ENCODE peak calls at places on chromosomes 13 and 19, in ten cellular contexts. M is stimulated activated CD4-positive, alpha-beta T cell treated with anti-CD3 and anti-CD28 coated beads, Interleukin-2, amount 100 ng/mL, for 48 hours; H is astrocyte; J is C1 segment of cervical spinal cord; S is activated CD4-positive, alpha-beta T cell treated with anti-CD3 and anti-CD28 coated beads, Interleukin-2, amount 50 U/mL, for 1 hour; B is left lung; R is NCI-H524; G is A549; X is type B pancreatic cell; W is erythroblast. D is an unnamed sample.
A peak's percentile ranks its signal among the peaks of the same experiment; 100 is the strongest.

GRCh38 chr13:27868639-27869435 is 51.0 kb upstream of the PDX1 start:
- DNase-seq in J (no peak), M (no peak), W (no peak), S (no peak), G (no peak), X (no peak), R (no peak), H (no peak), B (no peak), D (no peak)

GRCh38 chr19:1882089-1882785 is 3.1 kb downstream of the ABHD17A start:
- DNase-seq in S (peak; percentile 80), X (no peak), H (no peak), J (no peak), R (no peak), W (no peak), G (no peak), M (peak; percentile 56), B (no peak), D (no peak)

GRCh38 chr19:49896863-49897621 is at the start of gene IL4I1:
- DNase-seq in W (no peak), R (no peak), J (no peak), B (no peak), X (no peak), S (peak; percentile 58), M (peak; percentile 37), H (peak; percentile 16), G (no peak), D (no peak)

GRCh38 chr19:31349160-31349881 is at the start of gene TSHZ3:
- DNase-seq in S (peak; percentile 39), J (no peak), R (no peak), B (peak; percentile 92), H (peak; percentile 81), W (no peak), G (peak; percentile 43), M (no peak), X (peak; percentile 82), D (peak; percentile 1)

GRCh38 chr13:40617801-40618356 is 48.6 kb downstream of the FOXO1 start:
- DNase-seq in J (no peak), M (no peak), H (no peak), W (no peak), B (no peak), S (no peak), X (no peak), R (no peak), G (no peak), D (no peak)

GRCh38 chr19:45882652-45883585 is 3.0 kb downstream of the IRF2BP1 start:
- DNase-seq in B (peak; percentile 94), H (peak; percentile 59), X (peak; percentile 92), G (peak; percentile 95), M (peak; percentile 88), W (peak; percentile 92), R (peak; percentile 43), S (peak; percentile 84), J (no peak), D (peak; percentile 80)

GRCh38 chr13:94858856-94859811 is 146.8 kb upstream of the SOX21 start:
- DNase-seq in W (no peak), H (peak; percentile 30), X (no peak), M (no peak), G (no peak), S (no peak), R (no peak), B (peak; percentile 67), J (no peak), D (no peak)

GRCh38 chr13:95624020-95624419 is 20.5 kb downstream of the DZIP1 start:
- DNase-seq in X (no peak), B (no peak), J (no peak), H (peak; percentile 31), W (peak; percentile 43), R (peak; percentile 1), G (peak; percentile 25), M (peak; percentile 10), S (no peak), D (peak; percentile 40)

GRCh38 chr19:54138777-54139256 is 1.3 kb downstream of the CNOT3 start:
- DNase-seq in S (no peak), G (no peak), X (no peak), R (no peak), B (no peak), M (peak; percentile 26), H (no peak), J (no peak), W (peak; percentile 33), D (no peak)

GRCh38 chr19:5115771-5116202 is 146.9 kb downstream of the KDM4B start:
- DNase-seq in W (no peak), M (no peak), R (no peak), H (peak; percentile 74), X (no peak), B (no peak), J (no peak), S (no peak), G (no peak), D (no peak)

GRCh38 chr13:22012676-22013075 is 341.8 kb downstream of the FGF9 start:
- DNase-seq in M (no peak), J (no peak), H (no peak), G (no peak), W (no peak), B (no peak), S (no peak), X (no peak), R (no peak), D (no peak)

GRCh38 chr19:48970923-48971395 is 5.8 kb downstream of the FTL start:
- DNase-seq in B (peak; percentile 93), R (peak; percentile 63), X (peak; percentile 84), J (no peak), H (no peak), G (peak; percentile 86), W (peak; percentile 85), S (peak; percentile 85), M (peak; percentile 81), D (peak; percentile 64)

GRCh38 chr19:42293539-42293938 is 8.4 kb upstream of the PRR19 start:
- DNase-seq in J (no peak), B (no peak), W (no peak), H (no peak), G (no peak), S (no peak), X (no peak), R (no peak), M (no peak), D (no peak)

GRCh38 chr19:56942749-56943148 is 102.2 kb upstream of the PEG3 start:
- DNase-seq in B (peak; percentile 92), X (peak; percentile 83), M (no peak), W (peak; percentile 32), J (no peak), H (no peak), G (no peak), S (no peak), R (no peak), D (no peak)

GRCh38 chr19:17113127-17113785 is 37.7 kb downstream of the MYO9B start:
- DNase-seq in G (no peak), X (no peak), W (no peak), M (no peak), R (no peak), S (no peak), B (no peak), H (no peak), J (no peak), D (no peak)

GRCh38 chr13:46136688-46137087 is 31.9 kb upstream of the CPB2 start:
- DNase-seq in M (no peak), W (no peak), G (no peak), X (no peak), S (no peak), B (no peak), J (no peak), H (no peak), R (no peak), D (no peak)

GRCh38 chr13:40667622-40667978 is 1.2 kb upstream of the FOXO1 start:
- DNase-seq in B (no peak), R (no peak), W (peak; percentile 35), M (no peak), X (no peak), S (no peak), J (no peak), G (no peak), H (no peak), D (no peak)

GRCh38 chr19:38912600-38913514 is 871 bp upstream of the CCER2 start:
- DNase-seq in H (no peak), B (peak; percentile 45), G (no peak), X (no peak), S (no peak), R (no peak), W (no peak), M (no peak), J (no peak), D (peak; percentile 13)

GRCh38 chr19:5097959-5098623 is 129.2 kb downstream of the KDM4B start:
- DNase-seq in H (no peak), G (no peak), J (no peak), R (no peak), M (no peak), S (no peak), B (no peak), W (no peak), X (no peak), D (no peak)

GRCh38 chr13:73948848-73949529 is 185.2 kb downstream of the KLF12 start:
- DNase-seq in M (no peak), H (no peak), W (no peak), J (no peak), S (no peak), X (no peak), B (no peak), R (no peak), G (no peak), D (no peak)

GRCh38 chr19:1063909-1064660 is 2.9 kb upstream of the ARHGAP45 start:
- DNase-seq in S (no peak), R (no peak), G (no peak), H (no peak), X (no peak), W (no peak), J (no peak), M (no peak), B (no peak), D (no peak)

GRCh38 chr13:74056829-74057564 is 77.2 kb downstream of the KLF12 start:
- DNase-seq in S (no peak), J (no peak), B (no peak), R (peak; percentile 15), M (no peak), G (no peak), X (no peak), W (no peak), H (no peak), D (peak; percentile 94)

GRCh38 chr13:91609353-91609752 is 210.9 kb downstream of the GPC5 start:
- DNase-seq in B (no peak), X (no peak), S (no peak), J (no peak), R (peak; percentile 29), W (no peak), H (peak; percentile 44), M (no peak), G (no peak), D (peak; percentile 93)

GRCh38 chr13:32426191-32426980 is 1.5 kb downstream of the N4BP2L1 start:
- DNase-seq in B (no peak), G (no peak), W (peak; percentile 71), H (no peak), J (no peak), R (no peak), M (no peak), X (no peak), S (no peak), D (no peak)

GRCh38 chr13:32318072-32318471 is 2.8 kb downstream of the BRCA2 start:
- DNase-seq in R (no peak), S (no peak), B (no peak), M (no peak), H (no peak), J (no peak), G (no peak), X (no peak), W (no peak), D (no peak)

GRCh38 chr19:53865523-53865917 is 2.2 kb upstream of the MYADM start:
- DNase-seq in J (no peak), X (no peak), H (no peak), W (no peak), R (no peak), B (no peak), S (no peak), G (peak; percentile 43), M (no peak), D (no peak)

GRCh38 chr19:4067396-4068057 is 828 bp upstream of the ZBTB7A start:
- DNase-seq in W (peak; percentile 88), X (no peak), R (no peak), H (no peak), J (no peak), S (peak; percentile 53), M (no peak), G (no peak), B (peak; percentile 87), D (peak; percentile 22)

GRCh38 chr13:89057274-89057673 is 1386.1 kb downstream of the SLITRK5 start:
- DNase-seq in X (no peak), G (no peak), B (no peak), S (no peak), R (no peak), H (no peak), W (no peak), J (no peak), M (no peak), D (no peak)

D was measured in NCI-H2171 treated with DMSO at 0.1 percent for 48 hours.